ENCODE peak calls at places on chromosomes 13 and 19, in five cellular contexts. Q is AG04450, O is fibroblast of mammary gland, R is anterior cingulate cortex, F is GM12891. S is an unnamed sample.

GRCh38 chr13:24008679-24009078 is 111.4 kb upstream of the C1QTNF9B start:
- DNase-seq in Q (no peak), O (peak), R (no peak), F (no peak), S (no peak)

GRCh38 chr13:85828094-85828684 is 29.0 kb upstream of the SLITRK6 start:
- DNase-seq in Q (peak), O (peak), R (no peak), F (no peak), S (peak)

GRCh38 chr19:13366529-13367143 is 139.6 kb downstream of the CACNA1A start:
- DNase-seq in Q (no peak), O (peak), R (no peak), F (no peak), S (no peak)

GRCh38 chr13:106709509-106709908 is 141.6 kb upstream of the ARGLU1 start:
- DNase-seq in Q (no peak), O (peak), R (no peak), F (no peak), S (no peak)

GRCh38 chr19:1206063-1206732 is 620 bp downstream of the STK11 start:
- DNase-seq in Q (no peak), O (no peak), R (no peak), F (no peak), S (no peak)

GRCh38 chr19:6204212-6204611 is 68.7 kb downstream of the ACSBG2 start:
- DNase-seq in Q (no peak), O (peak), R (no peak), F (no peak), S (no peak)

GRCh38 chr13:113115363-113116205 is 7.0 kb upstream of the F10 start:
- DNase-seq in Q (no peak), O (no peak), R (no peak), F (no peak), S (no peak)

GRCh38 chr19:16585808-16586476 is 13.7 kb upstream of the SLC35E1 start:
- DNase-seq in Q (no peak), O (no peak), R (no peak), F (no peak), S (no peak)

GRCh38 chr19:31570718-31571117 is 221.5 kb upstream of the TSHZ3 start:
- DNase-seq in Q (no peak), O (no peak), R (no peak), F (no peak), S (peak)

GRCh38 chr19:14363203-14364097 is 17.8 kb upstream of the ADGRE5 start:
- DNase-seq in Q (no peak), O (peak), R (no peak), F (no peak), S (no peak)

GRCh38 chr13:50320297-50320862 is 305.1 kb downstream of the KCNRG start:
- DNase-seq in Q (peak), O (peak), R (no peak), F (no peak), S (no peak)

GRCh38 chr19:44608391-44608821 is 5.0 kb upstream of the IGSF23 start:
- DNase-seq in Q (no peak), O (peak), R (no peak), F (no peak), S (no peak)

GRCh38 chr13:40116008-40116407 is 460.5 kb downstream of the COG6 start:
- DNase-seq in Q (no peak), O (peak), R (no peak), F (no peak), S (no peak)

GRCh38 chr13:106532111-106532929 is 3.1 kb downstream of the EFNB2 start:
- DNase-seq in Q (no peak), O (peak), R (no peak), F (no peak), S (peak)

GRCh38 chr19:51339687-51340656 is 2.0 kb downstream of the VSIG10L start:
- DNase-seq in Q (peak), O (peak), R (peak), F (peak), S (peak)

GRCh38 chr13:45341799-45342584 is 1.0 kb upstream of the TPT1 start:
- DNase-seq in Q (no peak), O (peak), R (no peak), F (no peak), S (no peak)

GRCh38 chr13:40433577-40433976 is 232.9 kb downstream of the FOXO1 start:
- DNase-seq in Q (no peak), O (peak), R (no peak), F (no peak), S (no peak)

GRCh38 chr13:27921421-27921960 is 1.7 kb downstream of the PDX1 start:
- DNase-seq in Q (no peak), O (no peak), R (no peak), F (no peak), S (no peak)

GRCh38 chr13:39888865-39889810 is 233.7 kb downstream of the COG6 start:
- DNase-seq in Q (no peak), O (peak), R (no peak), F (no peak), S (no peak)

GRCh38 chr19:50352242-50352641 is 13.2 kb downstream of the NAPSA start:
- DNase-seq in Q (no peak), O (no peak), R (no peak), F (no peak), S (no peak)

GRCh38 chr19:7731615-7732014 is 295 bp downstream of the CLEC4G start:
- DNase-seq in Q (no peak), O (no peak), R (no peak), F (no peak), S (no peak)

GRCh38 chr13:40319699-40320586 is 346.5 kb downstream of the FOXO1 start:
- DNase-seq in Q (no peak), O (no peak), R (no peak), F (no peak), S (no peak)

GRCh38 chr13:37617162-37617561 is 18.6 kb upstream of the POSTN start:
- DNase-seq in Q (no peak), O (peak), R (no peak), F (no peak), S (no peak)

GRCh38 chr19:58572818-58573657 is at the start of gene MZF1:
- DNase-seq in Q (peak), O (peak), R (no peak), F (peak), S (peak)

S was measured in Ammon's horn.